ENCODE peak calls at places on chromosome 18, in nine cellular contexts. D is activated CD4-positive, alpha-beta memory T cell treated with anti-CD3 and anti-CD28 coated beads for 36 hours; W is NCI-H774; K is type B pancreatic cell; F is NCI-H1092 treated with DMSO at 0.1 percent for 48 hours; I is AG10803; N is CD4-positive, CD25-positive, alpha-beta regulatory T cell; P is activated CD4-positive, alpha-beta T cell treated with anti-CD3 and anti-CD28 coated beads for 4 hours; A is aorta. U is an unnamed sample.
A peak's percentile ranks its signal among the peaks of the same experiment; 100 is the strongest.

GRCh38 chr18:48921305-48922202 is 29.2 kb downstream of the SMAD7 start:
- DNase-seq in D (no peak), A (no peak), P (no peak), W (no peak), I (no peak), K (no peak), F (no peak), N (no peak), U (no peak)

GRCh38 chr18:76859474-76860339 is 37.4 kb downstream of the ZNF236 start:
- DNase-seq in A (no peak), K (no peak), I (no peak), P (no peak), F (no peak), D (peak; percentile 64), N (peak; percentile 42), W (no peak), U (no peak)

GRCh38 chr18:59021500-59021899 is 118.2 kb upstream of the SEC11C start:
- DNase-seq in W (peak; percentile 35), A (no peak), K (no peak), N (no peak), F (peak; percentile 36), D (no peak), I (no peak), P (no peak), U (no peak)

GRCh38 chr18:67483237-67483636 is 33.3 kb downstream of the DSEL start:
- DNase-seq in W (no peak), D (no peak), F (no peak), A (peak; percentile 33), N (no peak), P (no peak), K (no peak), I (peak; percentile 7), U (no peak)

GRCh38 chr18:76188097-76188496 is 306.9 kb downstream of the ZNF516 start:
- DNase-seq in N (no peak), D (no peak), W (no peak), A (no peak), P (no peak), I (no peak), F (no peak), K (no peak), U (no peak)

GRCh38 chr18:28075501-28075900 is 101.4 kb downstream of the CDH2 start:
- DNase-seq in K (no peak), W (no peak), A (no peak), F (no peak), N (no peak), I (no peak), P (no peak), D (no peak), U (no peak)

GRCh38 chr18:26540041-26540628 is 8.2 kb downstream of the KCTD1 start:
- DNase-seq in P (no peak), A (no peak), F (no peak), N (no peak), K (no peak), I (peak; percentile 67), W (no peak), D (no peak), U (no peak)

GRCh38 chr18:44079602-44080001 is 601.1 kb upstream of the SETBP1 start:
- DNase-seq in N (no peak), P (no peak), W (no peak), A (no peak), K (no peak), F (no peak), D (no peak), I (peak; percentile 22), U (no peak)

GRCh38 chr18:50162486-50163304 is 32.3 kb downstream of the MYO5B start:
- DNase-seq in I (no peak), A (no peak), F (no peak), N (no peak), P (no peak), K (no peak), W (no peak), D (no peak), U (no peak)

GRCh38 chr18:23196119-23197004 is 61.1 kb downstream of the CABLES1 start:
- DNase-seq in F (no peak), W (no peak), D (no peak), I (no peak), K (no peak), A (no peak), P (no peak), N (no peak), U (no peak)

GRCh38 chr18:26813043-26813442 is 52.5 kb downstream of the AQP4 start:
- DNase-seq in A (no peak), D (no peak), N (peak; percentile 2), P (no peak), I (no peak), F (no peak), W (peak; percentile 18), K (no peak), U (no peak)

U was measured in dorsolateral prefrontal cortex.